ENCODE peak calls at places on chromosomes 16 and 17, in four cellular contexts. One of them, this sample, is unnamed.

GRCh38 chr17:49616086-49616485 is 40.4 kb downstream of the NXPH3 start:
- DNase-seq in tibial nerve: no peak
- DNase-seq in neuronal stem cell: no peak
- DNase-seq in left ventricle myocardium inferior: no peak
- DNase-seq in this sample: peak; percentile 26

GRCh38 chr16:24070851-24071250 is 185.3 kb upstream of the CACNG3 start:
- DNase-seq in tibial nerve: no peak
- DNase-seq in neuronal stem cell: peak; percentile 47
- DNase-seq in left ventricle myocardium inferior: no peak
- DNase-seq in this sample: peak; percentile 85

GRCh38 chr17:57091186-57091618 is 6.2 kb downstream of the AKAP1 start:
- DNase-seq in tibial nerve: no peak
- DNase-seq in neuronal stem cell: no peak
- DNase-seq in left ventricle myocardium inferior: peak; percentile 81
- DNase-seq in this sample: no peak

GRCh38 chr17:66698270-66698669 is 136.6 kb upstream of the CACNG5 start:
- DNase-seq in tibial nerve: no peak
- DNase-seq in neuronal stem cell: no peak
- DNase-seq in left ventricle myocardium inferior: no peak
- DNase-seq in this sample: no peak

GRCh38 chr17:1227917-1228751 is 42.1 kb upstream of the BHLHA9 start:
- DNase-seq in tibial nerve: no peak
- DNase-seq in neuronal stem cell: no peak
- DNase-seq in left ventricle myocardium inferior: peak; percentile 52
- DNase-seq in this sample: peak; percentile 85

GRCh38 chr17:12421646-12422306 is 243.9 kb upstream of the MYOCD start:
- DNase-seq in tibial nerve: no peak
- DNase-seq in neuronal stem cell: no peak
- DNase-seq in left ventricle myocardium inferior: no peak
- DNase-seq in this sample: no peak

GRCh38 chr16:4330277-4330882 is 14.5 kb downstream of the GLIS2 start:
- DNase-seq in tibial nerve: peak; percentile 74
- DNase-seq in neuronal stem cell: no peak
- DNase-seq in left ventricle myocardium inferior: peak; percentile 85
- DNase-seq in this sample: peak; percentile 97

GRCh38 chr16:83835972-83836566 is 28.3 kb downstream of the HSBP1 start:
- DNase-seq in tibial nerve: no peak
- DNase-seq in neuronal stem cell: no peak
- DNase-seq in left ventricle myocardium inferior: no peak
- DNase-seq in this sample: no peak

GRCh38 chr17:63249256-63250006 is 196.7 kb downstream of the CYB561 start:
- DNase-seq in tibial nerve: no peak
- DNase-seq in neuronal stem cell: no peak
- DNase-seq in left ventricle myocardium inferior: no peak
- DNase-seq in this sample: no peak

GRCh38 chr17:76467366-76467765 is at the start of gene AANAT:
- DNase-seq in tibial nerve: no peak
- DNase-seq in neuronal stem cell: no peak
- DNase-seq in left ventricle myocardium inferior: no peak
- DNase-seq in this sample: peak; percentile 83

GRCh38 chr16:30557397-30557949 is 701 bp downstream of the ZNF764 start:
- DNase-seq in tibial nerve: no peak
- DNase-seq in neuronal stem cell: peak; percentile 17
- DNase-seq in left ventricle myocardium inferior: no peak
- DNase-seq in this sample: peak; percentile 48

GRCh38 chr17:81866440-81867122 is 4.6 kb downstream of the ARHGDIA start:
- DNase-seq in tibial nerve: no peak
- DNase-seq in neuronal stem cell: no peak
- DNase-seq in left ventricle myocardium inferior: no peak
- DNase-seq in this sample: peak; percentile 48

GRCh38 chr17:43634681-43635125 is 27.0 kb downstream of the MEOX1 start:
- DNase-seq in tibial nerve: no peak
- DNase-seq in neuronal stem cell: no peak
- DNase-seq in left ventricle myocardium inferior: peak; percentile 58
- DNase-seq in this sample: no peak

GRCh38 chr16:86563489-86564345 is 2.9 kb upstream of the FOXC2 start:
- DNase-seq in tibial nerve: peak; percentile 94
- DNase-seq in neuronal stem cell: peak; percentile 90
- DNase-seq in left ventricle myocardium inferior: peak; percentile 86
- DNase-seq in this sample: peak; percentile 92

GRCh38 chr17:71521724-71522123 is 599.1 kb upstream of the SOX9 start:
- DNase-seq in tibial nerve: no peak
- DNase-seq in neuronal stem cell: no peak
- DNase-seq in left ventricle myocardium inferior: no peak
- DNase-seq in this sample: no peak

GRCh38 chr16:85759631-85760419 is 8.9 kb upstream of the C16orf74 start:
- DNase-seq in tibial nerve: no peak
- DNase-seq in neuronal stem cell: no peak
- DNase-seq in left ventricle myocardium inferior: no peak
- DNase-seq in this sample: peak; percentile 86

GRCh38 chr16:71442041-71442440 is at the start of gene TLE7:
- DNase-seq in tibial nerve: no peak
- DNase-seq in neuronal stem cell: no peak
- DNase-seq in left ventricle myocardium inferior: no peak
- DNase-seq in this sample: no peak

GRCh38 chr17:21369395-21369794 is 6.8 kb upstream of the KCNJ12 start:
- DNase-seq in tibial nerve: no peak
- DNase-seq in neuronal stem cell: no peak
- DNase-seq in left ventricle myocardium inferior: no peak
- DNase-seq in this sample: no peak

GRCh38 chr16:58418601-58419000 is 26.3 kb downstream of the GINS3 start:
- DNase-seq in tibial nerve: no peak
- DNase-seq in neuronal stem cell: no peak
- DNase-seq in left ventricle myocardium inferior: peak; percentile 74
- DNase-seq in this sample: no peak

DNA sequence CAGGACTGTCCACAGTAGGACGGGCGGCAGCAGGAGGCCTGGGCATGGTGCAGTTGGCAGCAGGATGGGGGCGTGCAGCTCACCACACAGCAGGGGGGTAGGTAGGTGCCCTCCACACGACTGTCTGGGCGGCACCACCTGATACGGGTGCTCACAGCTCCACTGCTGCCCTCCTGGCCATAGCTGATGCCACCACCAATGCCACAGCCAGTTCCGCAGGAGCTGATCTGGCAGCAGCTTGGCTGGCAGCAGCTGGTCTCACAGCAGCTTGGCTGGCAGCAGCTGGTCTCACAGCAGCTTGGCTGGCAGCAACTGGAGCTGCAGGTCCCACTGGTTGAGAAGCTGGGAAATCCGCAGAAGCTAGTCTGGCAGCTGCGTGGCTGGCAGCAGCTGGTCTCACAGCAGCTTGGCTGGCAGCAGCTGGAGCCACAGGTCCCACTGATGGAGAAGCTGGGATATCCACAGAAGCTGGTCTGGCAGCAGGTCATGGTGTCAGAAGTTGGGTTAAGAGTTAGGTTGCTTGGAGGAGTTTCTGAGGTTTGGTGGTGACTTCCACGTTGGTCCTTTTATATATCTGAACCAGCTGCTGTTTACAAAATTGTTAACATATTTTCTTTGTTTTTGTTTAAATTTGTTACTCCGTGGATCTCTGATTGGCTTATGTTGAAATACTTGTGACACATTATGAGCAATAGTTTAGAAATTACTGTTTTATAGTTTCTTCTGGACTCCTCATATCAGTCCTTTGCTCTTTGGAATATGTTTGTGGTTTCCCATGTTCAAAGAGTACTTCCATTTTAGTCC is at the start of gene KRTAP1-5:
- DNase-seq in tibial nerve: no peak
- DNase-seq in neuronal stem cell: no peak
- DNase-seq in left ventricle myocardium inferior: no peak
- DNase-seq in this sample: no peak
- H3K4me3 ChIP-seq in tibial nerve: no peak within 1 kb of the TSS
- H3K4me3 ChIP-seq in neuronal stem cell: no peak within 1 kb of the TSS
- H3K4me3 ChIP-seq in left ventricle myocardium inferior: no peak within 1 kb of the TSS
- H3K4me3 ChIP-seq in this sample: no peak within 1 kb of the TSS

DNA sequence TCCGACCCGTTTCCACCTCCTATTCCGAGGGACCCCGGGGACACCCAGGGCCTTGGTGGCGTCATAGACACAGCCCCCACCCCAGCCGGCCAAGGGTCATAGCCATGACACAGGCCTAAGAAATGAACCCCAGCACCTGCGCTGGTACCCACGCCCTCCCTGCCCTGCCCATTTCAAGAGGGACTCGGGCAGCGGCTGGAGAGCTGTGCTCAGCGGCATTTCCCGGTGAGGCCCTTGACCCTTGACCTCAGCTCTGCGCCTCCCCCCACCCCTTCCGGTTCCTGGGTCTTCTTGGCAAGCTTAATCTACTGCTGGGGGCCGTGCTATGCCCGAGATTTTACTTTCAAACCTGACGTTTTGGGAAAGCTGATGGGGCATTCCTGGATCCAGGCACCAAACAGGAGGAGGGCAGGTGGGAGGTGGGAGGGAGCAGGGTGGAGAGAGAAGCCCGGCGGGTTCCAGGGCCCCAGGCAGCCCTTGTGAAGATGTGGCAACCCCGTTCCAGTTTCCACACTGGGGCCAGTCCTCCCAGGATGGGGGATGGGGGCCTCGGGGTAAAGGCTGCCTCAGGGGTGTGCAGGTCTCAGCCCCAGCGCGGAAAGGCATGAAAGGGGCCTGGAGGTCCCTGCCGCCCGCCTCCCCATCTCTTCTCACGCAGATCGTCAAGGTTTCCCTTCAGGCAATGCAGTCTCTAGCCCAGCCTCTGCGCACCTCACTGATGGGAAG is at the start of gene SLC22A31:
- DNase-seq in tibial nerve: no peak
- DNase-seq in neuronal stem cell: no peak
- DNase-seq in left ventricle myocardium inferior: no peak
- DNase-seq in this sample: peak; percentile 85
- H3K27me3 ChIP-seq in tibial nerve: peaks cover 70% of the 10 kb centered on the region
- H3K27me3 ChIP-seq in neuronal stem cell: peaks cover 15% of the 10 kb centered on the region
- H3K27me3 ChIP-seq in left ventricle myocardium inferior: peaks cover 85% of the 10 kb centered on the region
- H3K27me3 ChIP-seq in this sample: peaks cover 43% of the 10 kb centered on the region

DNA sequence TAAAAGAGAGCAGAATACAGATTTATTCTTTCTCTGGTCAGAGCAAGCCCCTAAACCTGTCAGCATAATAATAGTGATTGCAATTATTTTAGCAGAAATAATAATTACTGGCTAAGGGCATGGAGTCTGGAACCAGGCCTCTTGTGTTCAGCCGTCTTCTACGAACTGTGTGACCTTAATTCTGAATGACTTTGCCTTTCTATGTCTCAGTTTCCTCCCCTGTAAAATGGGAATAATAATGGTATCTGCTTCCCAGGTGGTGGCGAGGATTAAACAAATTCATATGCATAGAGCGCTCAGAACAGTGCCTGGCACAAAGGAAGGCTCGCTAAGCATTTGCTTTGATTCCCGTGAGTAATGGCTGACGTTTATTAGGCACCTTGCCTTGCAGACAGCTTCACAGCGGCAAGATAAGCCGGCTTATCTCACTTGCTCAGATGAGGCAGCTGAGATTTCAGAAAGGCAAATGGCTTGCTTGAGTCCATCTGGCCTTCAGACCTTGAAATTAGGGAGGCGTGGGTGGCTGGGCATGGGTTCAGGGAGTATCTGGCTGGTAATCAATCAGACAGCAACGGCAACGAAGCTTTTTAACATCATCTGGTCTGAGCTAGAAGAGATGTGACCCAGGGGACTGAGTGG is 33.6 kb downstream of the RAB11FIP4 start:
- DNase-seq in tibial nerve: no peak
- DNase-seq in neuronal stem cell: no peak
- DNase-seq in left ventricle myocardium inferior: peak; percentile 33
- DNase-seq in this sample: no peak
- H3K4me3 ChIP-seq in tibial nerve: no peak overlapping the region
- H3K4me3 ChIP-seq in neuronal stem cell: no peak overlapping the region
- H3K4me3 ChIP-seq in left ventricle myocardium inferior: no peak overlapping the region
- H3K4me3 ChIP-seq in this sample: no peak overlapping the region

GRCh38 chr17:38569701-38570512 is 35.8 kb downstream of the SRCIN1 start:
- DNase-seq in tibial nerve: no peak
- DNase-seq in neuronal stem cell: no peak
- DNase-seq in left ventricle myocardium inferior: no peak
- DNase-seq in this sample: no peak
- H3K27me3 ChIP-seq in tibial nerve: peaks cover 85% of the 10 kb centered on the region
- H3K27me3 ChIP-seq in neuronal stem cell: no peaks in the 10 kb centered on the region
- H3K27me3 ChIP-seq in left ventricle myocardium inferior: peaks cover 100% of the 10 kb centered on the region
- H3K27me3 ChIP-seq in this sample: peaks cover 98% of the 10 kb centered on the region

GRCh38 chr16:89867918-89868317 is 5.5 kb upstream of the TCF25 start:
- DNase-seq in tibial nerve: no peak
- DNase-seq in neuronal stem cell: no peak
- DNase-seq in left ventricle myocardium inferior: no peak
- DNase-seq in this sample: no peak

GRCh38 chr16:89861648-89862047 is 11.7 kb upstream of the TCF25 start:
- DNase-seq in tibial nerve: no peak
- DNase-seq in neuronal stem cell: no peak
- DNase-seq in left ventricle myocardium inferior: no peak
- DNase-seq in this sample: peak; percentile 35

GRCh38 chr16:89862732-89863131 is 10.7 kb upstream of the TCF25 start:
- DNase-seq in tibial nerve: no peak
- DNase-seq in neuronal stem cell: no peak
- DNase-seq in left ventricle myocardium inferior: no peak
- DNase-seq in this sample: peak; percentile 22

GRCh38 chr16:89863741-89864391 is 9.5 kb upstream of the TCF25 start:
- DNase-seq in tibial nerve: no peak
- DNase-seq in neuronal stem cell: no peak
- DNase-seq in left ventricle myocardium inferior: peak; percentile 36
- DNase-seq in this sample: peak; percentile 38

GRCh38 chr16:89864421-89864820 is 9.0 kb upstream of the TCF25 start:
- DNase-seq in tibial nerve: no peak
- DNase-seq in neuronal stem cell: no peak
- DNase-seq in left ventricle myocardium inferior: no peak
- DNase-seq in this sample: no peak
- H3K4me3 ChIP-seq in tibial nerve: no peak overlapping the region
- H3K4me3 ChIP-seq in neuronal stem cell: no peak overlapping the region
- H3K4me3 ChIP-seq in left ventricle myocardium inferior: peak overlapping the region; percentile 37
- H3K4me3 ChIP-seq in this sample: no peak overlapping the region